ENCODE peak calls at places on chromosomes 12 and 14, in nine cellular contexts. Q is H1, J is tibial artery, U is A549, H is heart left ventricle, T is stomach, K is cardiac muscle cell, P is heart right ventricle, X is neural progenitor cell. A is an unnamed sample. For H3K4me1, the result is how much of the 10 kb centered on the place peaks cover.

GRCh38 chr12:19707948-19708409 is 268.7 kb downstream of the AEBP2 start:
- DNase-seq in K (no peak), P (no peak), J (no peak), U (peak), Q (no peak), X (no peak), H (no peak), T (no peak), A (no peak)

GRCh38 chr12:52181757-52182156 is 10.1 kb downstream of the KRT80 start:
- DNase-seq in K (peak), P (no peak), X (peak), T (no peak), J (no peak), U (no peak), H (no peak), Q (no peak), A (no peak)

GRCh38 chr14:49945448-49946319 is 52.8 kb downstream of the ARF6 start:
- DNase-seq in X (no peak), T (no peak), U (no peak), J (peak), Q (no peak), H (no peak), P (no peak), K (no peak), A (no peak)

GRCh38 chr12:52612431-52613290 is 5.7 kb downstream of the KRT73 start:
- DNase-seq in Q (no peak), T (no peak), P (no peak), J (no peak), K (no peak), H (no peak), U (no peak), X (no peak), A (no peak)

GRCh38 chr12:71726548-71726947 is 28.1 kb upstream of the RAB21 start:
- DNase-seq in J (no peak), X (no peak), P (no peak), Q (no peak), T (no peak), H (no peak), K (no peak), U (no peak), A (no peak)

GRCh38 chr12:99870085-99870484 is 114.7 kb downstream of the ANKS1B start:
- DNase-seq in U (no peak), T (no peak), X (no peak), J (no peak), P (no peak), Q (no peak), K (no peak), H (no peak), A (no peak)

GRCh38 chr12:54975272-54975671 is 9.3 kb downstream of the TESPA1 start:
- DNase-seq in Q (no peak), T (no peak), J (no peak), P (no peak), H (no peak), K (no peak), X (no peak), U (no peak), A (no peak)

GRCh38 chr12:123263196-123263817 is 8.3 kb downstream of the CDK2AP1 start:
- DNase-seq in T (no peak), K (no peak), P (no peak), U (no peak), Q (no peak), X (no peak), J (no peak), H (no peak), A (no peak)

GRCh38 chr12:48996794-48997718 is 2.1 kb downstream of the DDN start:
- DNase-seq in K (peak), Q (peak), P (peak), X (peak), H (peak), J (peak), U (peak), T (peak), A (no peak)

GRCh38 chr12:93006655-93007208 is 77.6 kb upstream of the EEA1 start:
- DNase-seq in X (no peak), Q (no peak), K (no peak), H (no peak), T (no peak), P (no peak), J (no peak), U (no peak), A (no peak)

GRCh38 chr12:62466018-62466595 is 519 bp upstream of the MON2 start:
- DNase-seq in H (peak), T (peak), P (no peak), U (peak), J (peak), K (peak), X (peak), Q (peak), A (no peak)

GRCh38 chr12:100716949-100717732 is 77.4 kb upstream of the ANO4 start:
- DNase-seq in X (peak), Q (peak), J (no peak), T (no peak), H (peak), K (peak), P (peak), U (no peak), A (no peak)

GRCh38 chr12:31750747-31751039 is 21.9 kb upstream of the AMN1 start:
- DNase-seq in P (no peak), K (no peak), U (peak), T (no peak), J (no peak), H (no peak), X (no peak), Q (no peak), A (no peak)

GRCh38 chr12:153080-153746 is 60.7 kb downstream of the SLC6A12 start:
- DNase-seq in H (no peak), J (no peak), K (peak), X (peak), Q (peak), U (peak), T (peak), P (peak), A (no peak)

GRCh38 chr14:46250113-46250703 is 401.4 kb downstream of the RPL10L start:
- DNase-seq in K (peak), U (peak), J (no peak), H (no peak), Q (no peak), P (no peak), X (peak), T (no peak), A (no peak)

GRCh38 chr12:53495903-53496751 is 3.1 kb downstream of the MAP3K12 start:
- DNase-seq in X (peak), T (no peak), U (peak), P (no peak), H (peak), Q (no peak), K (peak), J (peak), A (no peak)

GRCh38 chr12:127271776-127272175 is 995.2 kb upstream of the TMEM132C start:
- DNase-seq in U (no peak), H (no peak), P (no peak), Q (no peak), J (no peak), T (no peak), X (no peak), K (no peak), A (no peak)

GRCh38 chr12:127268121-127268520 is 998.8 kb upstream of the TMEM132C start:
- DNase-seq in K (no peak), U (no peak), J (no peak), P (no peak), H (no peak), T (no peak), Q (no peak), X (no peak), A (no peak)

GRCh38 chr12:127267128-127267527 is 999.8 kb upstream of the TMEM132C start:
- DNase-seq in Q (no peak), P (no peak), H (no peak), J (no peak), X (no peak), T (no peak), K (no peak), U (no peak), A (no peak)

GRCh38 chr12:127272864-127273263 is 994.1 kb upstream of the TMEM132C start:
- DNase-seq in K (no peak), U (no peak), X (no peak), H (no peak), P (no peak), Q (no peak), T (no peak), J (no peak), A (no peak)

GRCh38 chr12:127270193-127270592 is 996.8 kb upstream of the TMEM132C start:
- DNase-seq in P (no peak), Q (no peak), K (no peak), U (peak), J (no peak), T (no peak), H (no peak), X (no peak), A (no peak)
- H3K27ac ChIP-seq in P (no peak), Q (no peak), K (no peak), U (no peak), J (no peak), T (no peak), H (no peak), X (no peak), A (no peak)

GRCh38 chr12:6225630-6226001 is 25.4 kb downstream of the CD9 start:
- DNase-seq in Q (no peak), J (no peak), P (no peak), X (no peak), T (no peak), U (no peak), K (no peak), H (no peak), A (no peak)
- H3K4me1 ChIP-seq in Q (under half), J (under half), P (half or more), X (under half), T (half or more), U (under half), K (under half), H (half or more), A (half or more)

GRCh38 chr14:105894125-105894977 is 368.0 kb downstream of the TMEM121 start:
- DNase-seq in P (peak), X (no peak), U (no peak), J (peak), H (peak), K (no peak), T (no peak), Q (no peak), A (no peak)

GRCh38 chr14:105890474-105891220 is 364.3 kb downstream of the TMEM121 start:
- DNase-seq in J (peak), H (peak), K (no peak), Q (no peak), T (no peak), X (no peak), U (no peak), P (peak), A (no peak)

GRCh38 chr14:105891221-105891602 is 364.8 kb downstream of the TMEM121 start:
- DNase-seq in K (no peak), X (no peak), J (peak), U (no peak), Q (no peak), P (peak), H (no peak), T (peak), A (no peak)

GRCh38 chr14:105889666-105890473 is 363.5 kb downstream of the TMEM121 start:
- DNase-seq in J (peak), P (peak), K (no peak), Q (no peak), X (no peak), H (peak), T (no peak), U (no peak), A (no peak)

DNA sequence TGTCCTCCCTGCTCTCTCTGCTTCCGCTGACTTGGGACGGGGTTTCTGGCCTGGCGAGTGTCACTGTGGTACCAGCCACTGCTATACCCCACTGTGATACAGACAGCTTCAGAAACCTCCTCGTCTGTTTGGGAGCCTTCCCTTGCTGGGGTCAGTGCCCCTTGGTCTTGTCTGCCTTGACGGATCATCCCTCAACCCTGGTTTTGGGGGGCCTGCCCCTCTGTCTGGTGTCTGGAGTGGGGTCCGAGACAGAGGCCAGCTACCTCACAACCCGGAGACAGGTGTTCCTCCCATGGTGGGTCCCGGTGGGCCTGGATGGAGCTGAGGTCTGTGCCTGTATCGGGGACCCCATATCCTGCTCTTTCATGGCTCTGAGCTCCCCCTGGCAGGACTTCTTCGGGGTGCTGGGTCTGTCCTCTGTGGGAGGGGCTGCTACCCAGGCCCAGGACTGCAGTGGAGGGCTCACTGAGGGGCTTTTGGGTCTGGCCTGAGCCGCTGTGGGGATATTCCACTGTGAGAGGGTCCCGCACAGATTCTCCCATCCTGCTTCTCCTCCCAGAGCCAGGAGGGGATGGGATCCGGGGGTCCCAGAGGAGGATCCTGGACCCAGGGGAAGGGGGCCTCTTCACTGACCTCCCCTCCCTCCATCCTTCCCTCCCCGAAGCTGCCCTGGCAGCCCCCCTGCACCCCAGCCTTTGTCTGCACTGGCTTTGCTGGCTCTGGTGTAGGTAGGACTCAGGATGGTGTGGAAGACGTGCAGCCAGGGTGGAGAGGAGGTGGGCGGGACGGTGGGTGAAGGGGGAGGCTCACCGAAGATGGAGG is 365.5 kb downstream of the TMEM121 start:
- DNase-seq in T (peak), K (no peak), P (peak), J (peak), Q (no peak), U (no peak), H (peak), X (no peak), A (no peak)
- H3K4me3 ChIP-seq in T (no peak), K (no peak), P (no peak), J (no peak), Q (no peak), U (no peak), H (no peak), X (no peak), A (no peak)

DNA sequence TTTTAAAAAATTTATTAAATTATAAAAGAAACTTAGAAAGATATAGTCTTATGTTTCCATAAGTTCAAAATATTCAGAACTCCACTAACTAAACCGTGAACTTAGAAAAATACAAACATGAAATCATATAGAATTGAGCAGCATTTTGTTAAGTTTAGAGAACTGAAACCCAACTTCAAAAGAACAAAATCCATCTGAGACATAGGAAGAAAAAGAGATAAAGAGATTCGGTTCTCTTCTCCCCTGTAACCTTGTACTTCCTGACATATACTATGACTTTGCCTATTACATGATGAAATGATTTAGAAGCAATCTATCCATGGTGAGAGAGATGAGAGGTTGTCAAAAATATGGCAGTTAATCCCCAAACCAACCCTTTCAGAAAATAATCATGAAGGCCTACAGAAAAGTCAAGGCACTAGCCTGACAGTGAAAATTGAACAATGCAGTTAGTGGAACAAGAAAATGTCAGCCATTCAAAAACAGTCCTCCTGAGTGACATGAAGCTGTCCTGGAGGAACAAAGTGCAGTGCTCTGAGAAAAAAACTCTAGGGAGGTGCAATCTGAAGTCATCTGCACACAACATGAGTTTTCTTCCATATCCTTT is 44.0 kb downstream of the C12orf50 start:
- DNase-seq in J (no peak), Q (no peak), T (no peak), H (no peak), X (no peak), P (no peak), U (no peak), K (no peak), A (no peak)
- H3K27ac ChIP-seq in J (no peak), Q (no peak), T (no peak), H (no peak), X (no peak), P (no peak), U (no peak), K (no peak), A (no peak)

GRCh38 chr12:65876898-65877721 is 52.8 kb downstream of the HMGA2 start:
- DNase-seq in J (no peak), H (no peak), K (peak), T (peak), U (no peak), Q (no peak), X (peak), P (no peak), A (no peak)

GRCh38 chr12:65877836-65878235 is 53.6 kb downstream of the HMGA2 start:
- DNase-seq in J (no peak), H (no peak), U (no peak), X (no peak), P (no peak), Q (no peak), K (no peak), T (no peak), A (no peak)

GRCh38 chr12:65871865-65872645 is 47.8 kb downstream of the HMGA2 start:
- DNase-seq in U (no peak), K (no peak), T (no peak), X (no peak), J (no peak), Q (no peak), P (no peak), H (no peak), A (no peak)

GRCh38 chr12:65878540-65878939 is 54.3 kb downstream of the HMGA2 start:
- DNase-seq in X (peak), J (no peak), H (no peak), Q (no peak), K (no peak), T (no peak), P (no peak), U (peak), A (no peak)

DNA sequence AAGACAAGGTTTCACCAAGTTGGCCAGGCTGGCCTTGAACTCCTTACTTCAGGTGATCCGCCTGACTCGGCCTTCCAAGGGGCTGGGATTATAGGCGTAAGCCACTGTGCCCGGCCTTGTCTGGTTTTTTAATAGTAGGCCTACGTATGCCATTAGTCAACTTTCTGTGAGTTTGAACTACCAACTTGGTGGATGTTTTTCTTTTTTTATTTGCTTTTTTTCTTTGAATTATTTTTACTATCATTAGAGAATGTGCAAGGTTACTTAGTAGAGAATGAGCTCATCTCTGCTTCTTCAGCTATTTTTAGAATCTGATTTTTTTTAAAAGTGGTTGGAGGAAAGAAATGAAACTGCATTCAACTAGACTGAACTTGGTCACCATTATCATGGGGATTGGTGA is 51.4 kb downstream of the HMGA2 start:
- DNase-seq in J (no peak), U (no peak), Q (no peak), T (no peak), X (no peak), P (no peak), H (no peak), K (peak), A (no peak)
- H3K4me1 ChIP-seq in J (under half), U (under half), Q (under half), T (under half), X (under half), P (under half), H (under half), K (under half), A (under half)